ENCODE peak calls at places on chromosomes 4 and X, in seven cellular contexts. M is HAP-1, C is left ventricle myocardium inferior, K is HepG2, U is ascending aorta, T is mesendoderm, D is thoracic aorta. L is an unnamed sample.

GRCh38 chr4:182062936-182063335 is 180.3 kb upstream of the TENM3 start:
- DNase-seq in M (peak; percentile 94), C (no peak), K (no peak), U (no peak), T (no peak), D (no peak), L (peak; percentile 36)

GRCh38 chr4:183360161-183360919 is 38.1 kb upstream of the CLDN24 start:
- DNase-seq in M (no peak), C (no peak), K (no peak), U (no peak), T (peak; percentile 42), D (no peak), L (peak; percentile 4)

GRCh38 chrX:122579521-122579920 is 604.6 kb upstream of the GRIA3 start:
- DNase-seq in M (no peak), C (no peak), K (no peak), U (no peak), T (no peak), D (no peak), L (no peak)

GRCh38 chrX:19342331-19342906 is 1.3 kb upstream of the PDHA1 start:
- DNase-seq in M (peak; percentile 61), C (no peak), K (no peak), U (no peak), T (no peak), D (no peak), L (peak; percentile 72)

GRCh38 chr4:124322234-124322831 is 390.2 kb downstream of the ANKRD50 start:
- DNase-seq in M (peak; percentile 69), C (no peak), K (peak; percentile 8), U (no peak), T (peak; percentile 37), D (no peak), L (peak; percentile 72)

GRCh38 chr4:7013171-7013570 is 30.0 kb upstream of the TADA2B start:
- DNase-seq in M (no peak), C (no peak), K (no peak), U (no peak), T (no peak), D (no peak), L (no peak)

GRCh38 chrX:129957241-129958099 is 25.0 kb upstream of the BCORL1 start:
- DNase-seq in M (peak; percentile 70), C (peak; percentile 67), K (no peak), U (no peak), T (peak; percentile 90), D (no peak), L (peak; percentile 83)

GRCh38 chr4:176902710-176903323 is 110.1 kb upstream of the VEGFC start:
- DNase-seq in M (no peak), C (no peak), K (no peak), U (no peak), T (no peak), D (no peak), L (peak; percentile 7)

GRCh38 chrX:56995271-56995994 is at the start of gene SPIN3:
- DNase-seq in M (peak; percentile 91), C (peak; percentile 76), K (peak; percentile 87), U (no peak), T (peak; percentile 97), D (peak; percentile 22), L (peak; percentile 86)

GRCh38 chrX:75131973-75132627 is 24.0 kb downstream of the ABCB7 start:
- DNase-seq in M (no peak), C (peak; percentile 9), K (no peak), U (no peak), T (no peak), D (no peak), L (no peak)

GRCh38 chr4:100367451-100367850 is 150.4 kb downstream of the EMCN start:
- DNase-seq in M (no peak), C (no peak), K (no peak), U (no peak), T (no peak), D (no peak), L (no peak)

GRCh38 chr4:1627417-1628313 is 56.4 kb downstream of the FAM53A start:
- DNase-seq in M (no peak), C (no peak), K (no peak), U (no peak), T (no peak), D (no peak), L (no peak)

GRCh38 chr4:120018786-120019185 is 47.9 kb downstream of the MAD2L1 start:
- DNase-seq in M (no peak), C (no peak), K (no peak), U (no peak), T (no peak), D (no peak), L (no peak)

GRCh38 chr4:86013623-86014022 is 346.2 kb downstream of the MAPK10 start:
- DNase-seq in M (no peak), C (no peak), K (no peak), U (no peak), T (peak; percentile 18), D (no peak), L (no peak)

GRCh38 chrX:56783450-56783831 is 54.4 kb downstream of the NBDY start:
- DNase-seq in M (no peak), C (no peak), K (no peak), U (no peak), T (no peak), D (no peak), L (no peak)

GRCh38 chr4:68344049-68344448 is 5.8 kb downstream of the YTHDC1 start:
- DNase-seq in M (no peak), C (no peak), K (no peak), U (no peak), T (no peak), D (no peak), L (no peak)
- H3K4me1 ChIP-seq in M (peaks cover 14% of the 10 kb centered on the region), C (peaks cover 99% of the 10 kb centered on the region), K (peaks cover 42% of the 10 kb centered on the region), U (peaks cover 59% of the 10 kb centered on the region), T (peaks cover 6% of the 10 kb centered on the region), D (peaks cover 82% of the 10 kb centered on the region), L (peaks cover 10% of the 10 kb centered on the region)

DNA sequence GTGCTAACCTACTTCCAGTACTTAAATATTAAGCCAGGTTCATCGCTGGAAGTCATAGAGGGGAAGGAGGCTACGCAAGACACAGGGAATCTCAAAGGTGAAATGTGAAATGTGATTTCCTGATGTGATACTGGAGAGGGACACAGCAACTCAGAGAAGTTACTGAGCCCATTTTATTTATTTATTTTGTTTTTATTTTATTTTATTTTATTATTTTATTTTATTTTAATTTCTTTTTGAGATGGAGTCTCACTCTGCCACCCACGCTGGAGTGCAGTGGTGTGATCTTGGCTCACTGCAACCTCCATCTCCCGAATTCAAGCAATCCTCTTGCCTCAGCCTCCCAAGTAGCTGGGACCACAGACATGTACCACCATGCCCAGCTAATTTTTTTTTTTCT is 19.7 kb downstream of the CLRN2 start:
- DNase-seq in M (no peak), C (no peak), K (no peak), U (no peak), T (no peak), D (no peak), L (no peak)
- H3K4me1 ChIP-seq in M (no peaks in the 10 kb centered on the region), C (no peaks in the 10 kb centered on the region), K (peaks cover 44% of the 10 kb centered on the region), U (no peaks in the 10 kb centered on the region), T (no peaks in the 10 kb centered on the region), D (no peaks in the 10 kb centered on the region), L (no peaks in the 10 kb centered on the region)

DNA sequence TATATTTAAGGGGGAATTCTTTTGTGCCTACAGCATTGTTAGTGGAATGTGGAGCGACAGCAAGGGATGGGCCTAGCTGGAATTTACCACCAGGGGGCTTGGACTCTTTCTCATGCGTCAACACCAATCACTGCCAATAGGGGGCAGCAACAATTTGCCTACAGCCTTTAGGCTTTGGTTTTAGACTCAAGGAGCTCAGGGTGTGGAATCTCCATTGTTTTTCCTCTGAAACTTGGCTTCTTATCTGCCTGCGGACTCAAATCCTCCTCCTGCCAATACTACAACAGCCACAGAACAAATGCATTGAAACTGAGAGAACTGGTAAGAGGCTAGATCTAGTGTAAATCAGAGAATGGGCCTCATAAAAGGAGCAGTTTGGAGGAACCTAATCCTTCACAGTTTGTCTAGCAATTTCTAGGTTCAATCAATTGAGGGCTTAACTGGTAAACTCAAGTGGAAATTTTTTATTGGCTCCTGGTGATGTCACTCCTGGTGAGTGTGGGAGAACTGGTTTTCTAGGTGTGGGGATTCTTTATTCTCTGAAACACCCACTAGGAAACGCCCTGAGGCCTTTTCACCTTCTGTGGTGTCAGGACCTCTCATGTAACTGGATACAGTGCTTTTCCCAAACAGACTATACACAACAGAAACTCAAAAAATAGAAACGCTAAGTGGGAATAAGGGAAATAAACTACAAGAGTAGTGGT is 27.9 kb upstream of the TMSB4X start:
- DNase-seq in M (peak; percentile 90), C (peak; percentile 40), K (peak; percentile 47), U (no peak), T (peak; percentile 96), D (no peak), L (peak; percentile 84)
- H3K4me1 ChIP-seq in M (peaks cover 10% of the 10 kb centered on the region), C (peaks cover 15% of the 10 kb centered on the region), K (peaks cover 49% of the 10 kb centered on the region), U (peaks cover 6% of the 10 kb centered on the region), T (no peaks in the 10 kb centered on the region), D (peaks cover 15% of the 10 kb centered on the region), L (peaks cover 42% of the 10 kb centered on the region)

DNA sequence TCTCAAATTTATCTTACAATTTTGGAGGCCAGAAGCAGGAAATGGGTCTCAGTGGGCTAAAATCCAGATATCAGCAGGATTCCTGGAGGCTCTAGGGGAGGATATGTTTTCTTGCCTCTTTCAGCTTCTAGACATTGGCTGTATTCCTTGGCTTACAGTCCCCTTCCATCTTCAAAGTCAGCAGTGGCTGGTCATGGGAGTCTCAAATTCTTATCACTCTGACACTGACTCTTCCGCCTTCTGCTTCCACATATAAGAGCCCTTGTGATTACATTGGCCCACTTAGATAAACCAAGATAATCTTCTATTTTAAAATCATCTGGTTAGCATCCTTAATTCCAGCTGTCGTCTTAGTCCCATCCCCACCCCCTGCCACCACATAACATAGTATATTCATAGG is 113.0 kb downstream of the PCDH7 start:
- DNase-seq in M (no peak), C (no peak), K (no peak), U (no peak), T (peak; percentile 36), D (no peak), L (no peak)
- H3K4me1 ChIP-seq in M (peaks cover 30% of the 10 kb centered on the region), C (peaks cover 50% of the 10 kb centered on the region), K (no peaks in the 10 kb centered on the region), U (peaks cover 22% of the 10 kb centered on the region), T (peaks cover 5% of the 10 kb centered on the region), D (peaks cover 72% of the 10 kb centered on the region), L (peaks cover 38% of the 10 kb centered on the region)

DNA sequence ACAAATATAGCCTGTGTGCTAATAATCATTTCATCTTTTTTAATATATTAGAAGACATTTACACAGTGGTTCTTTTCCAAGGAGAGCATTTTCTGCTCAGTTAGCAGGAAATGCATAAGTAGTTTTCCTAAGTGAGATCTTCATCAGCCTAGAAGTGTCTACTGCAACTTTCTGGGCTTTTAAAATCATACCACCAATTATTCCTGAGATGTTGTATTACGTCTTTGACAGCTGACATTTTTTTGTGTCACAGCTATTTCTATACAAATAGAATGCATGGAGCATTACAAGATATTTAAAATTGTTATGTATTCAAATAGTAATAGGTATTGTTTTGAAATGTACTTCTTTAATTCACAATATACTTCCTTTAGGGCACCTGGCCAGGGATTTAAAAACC is 158.0 kb downstream of the GRID2 start:
- DNase-seq in M (no peak), C (no peak), K (no peak), U (no peak), T (no peak), D (no peak), L (no peak)
- H3K4me1 ChIP-seq in M (no peaks in the 10 kb centered on the region), C (no peaks in the 10 kb centered on the region), K (no peaks in the 10 kb centered on the region), U (no peaks in the 10 kb centered on the region), T (no peaks in the 10 kb centered on the region), D (no peaks in the 10 kb centered on the region), L (no peaks in the 10 kb centered on the region)